ENCODE peak calls at places on chromosomes 16 and 17, in nine cellular contexts. H, D, I, U, V, P, R, J and F are unnamed samples.

GRCh38 chr17:8019665-8020064 is 17.2 kb downstream of the GUCY2D start:
- DNase-seq in J (no peak), R (no peak), D (no peak), I (no peak), H (no peak), V (no peak), P (no peak), U (no peak), F (no peak)

GRCh38 chr17:44536090-44536960 is 21.0 kb upstream of the FZD2 start:
- DNase-seq in I (no peak), R (peak), J (no peak), P (no peak), U (no peak), H (no peak), V (no peak), D (no peak), F (no peak)

GRCh38 chr17:15309236-15309635 is 32.2 kb downstream of the TEKT3 start:
- DNase-seq in R (no peak), I (no peak), J (no peak), V (no peak), D (no peak), P (no peak), U (no peak), H (no peak), F (no peak)

GRCh38 chr17:76529643-76530488 is 7.6 kb downstream of the CYGB start:
- DNase-seq in J (no peak), D (no peak), I (peak), R (peak), P (no peak), H (peak), U (no peak), V (no peak), F (no peak)

GRCh38 chr16:69328854-69329316 is 1.5 kb downstream of the PDF start:
- DNase-seq in R (no peak), D (no peak), H (peak), J (no peak), U (peak), I (no peak), P (no peak), V (no peak), F (no peak)

GRCh38 chr17:34842235-34842634 is 119.0 kb downstream of the CCT6B start:
- DNase-seq in U (no peak), R (no peak), H (no peak), I (no peak), V (no peak), D (no peak), P (no peak), J (no peak), F (no peak)

GRCh38 chr16:70568601-70569217 is 45.1 kb downstream of the SF3B3 start:
- DNase-seq in H (no peak), V (no peak), J (no peak), R (no peak), P (no peak), D (no peak), U (no peak), I (no peak), F (peak)

GRCh38 chr16:28191364-28191985 is 20.3 kb downstream of the XPO6 start:
- DNase-seq in J (no peak), D (no peak), H (no peak), R (no peak), P (no peak), U (no peak), V (no peak), I (no peak), F (peak)

GRCh38 chr16:50625374-50625773 is 55.7 kb downstream of the SNX20 start:
- DNase-seq in V (no peak), U (no peak), I (no peak), H (no peak), J (no peak), R (peak), P (no peak), D (no peak), F (no peak)

GRCh38 chr17:42131971-42132370 is 9.4 kb downstream of the HSPB9 start:
- DNase-seq in H (no peak), P (no peak), R (no peak), V (no peak), J (no peak), U (no peak), D (no peak), I (no peak), F (no peak)

GRCh38 chr16:77967054-77968035 is 55.0 kb upstream of the CLEC3A start:
- DNase-seq in J (no peak), R (no peak), P (no peak), U (no peak), V (no peak), H (no peak), D (no peak), I (no peak), F (no peak)

GRCh38 chr17:58281511-58282011 is 826 bp upstream of the MPO start:
- DNase-seq in R (no peak), V (no peak), H (no peak), I (no peak), D (no peak), U (peak), P (no peak), J (no peak), F (no peak)

GRCh38 chr16:716250-716607 is 1.3 kb downstream of the METRN start:
- DNase-seq in P (no peak), I (peak), D (no peak), R (no peak), H (no peak), V (no peak), J (no peak), U (no peak), F (no peak)

GRCh38 chr16:48492131-48492530 is 106.9 kb upstream of the SIAH1 start:
- DNase-seq in V (no peak), H (no peak), I (no peak), U (no peak), D (no peak), R (no peak), P (no peak), J (no peak), F (no peak)